ENCODE peak calls at places on chromosomes 11 and 22, in eight cellular contexts. V is fibroblast of mammary gland; Z is left colon; E is natural killer cell; P is stimulated activated CD4-positive, alpha-beta T cell treated with anti-CD3 and anti-CD28 coated beads, Interleukin-2, amount 100 ng/mL, for 48 hours; N is islet precursor cell; H is left ventricle myocardium inferior; Q is C1 segment of cervical spinal cord. W is an unnamed sample.

GRCh38 chr22:19377565-19378361 is 53.8 kb downstream of the HIRA start:
- DNase-seq in V (no peak), Z (no peak), E (no peak), P (no peak), N (no peak), H (no peak), Q (no peak), W (no peak)

GRCh38 chr22:22085702-22086500 is 103.3 kb upstream of the TOP3B start:
- DNase-seq in V (peak), Z (no peak), E (no peak), P (no peak), N (peak), H (no peak), Q (no peak), W (peak)

GRCh38 chr11:70038034-70038834 is 39.9 kb upstream of the ANO1 start:
- DNase-seq in V (no peak), Z (no peak), E (no peak), P (no peak), N (no peak), H (no peak), Q (no peak), W (no peak)

GRCh38 chr11:61092280-61092766 is 10.0 kb upstream of the CD5 start:
- DNase-seq in V (no peak), Z (no peak), E (no peak), P (no peak), N (no peak), H (no peak), Q (no peak), W (no peak)

GRCh38 chr22:27933186-27933983 is 14.3 kb upstream of the PITPNB start:
- DNase-seq in V (no peak), Z (no peak), E (no peak), P (no peak), N (no peak), H (no peak), Q (no peak), W (no peak)

GRCh38 chr11:10307411-10308207 is 2.7 kb downstream of the ADM start:
- DNase-seq in V (peak), Z (peak), E (peak), P (peak), N (peak), H (peak), Q (no peak), W (peak)

GRCh38 chr22:31743871-31744270 is 6.1 kb downstream of the PRR14L start:
- DNase-seq in V (no peak), Z (no peak), E (no peak), P (no peak), N (no peak), H (no peak), Q (no peak), W (no peak)

GRCh38 chr11:35367491-35367890 is 51.9 kb downstream of the SLC1A2 start:
- DNase-seq in V (peak), Z (no peak), E (no peak), P (no peak), N (no peak), H (no peak), Q (no peak), W (peak)

GRCh38 chr11:64150481-64151239 is 15.3 kb downstream of the MACROD1 start:
- DNase-seq in V (no peak), Z (no peak), E (no peak), P (no peak), N (no peak), H (peak), Q (no peak), W (no peak)

GRCh38 chr22:35476341-35476740 is 64.3 kb upstream of the RASD2 start:
- DNase-seq in V (no peak), Z (no peak), E (no peak), P (no peak), N (no peak), H (no peak), Q (no peak), W (no peak)

GRCh38 chr22:37275134-37275533 is 7.2 kb upstream of the CYTH4 start:
- DNase-seq in V (no peak), Z (no peak), E (no peak), P (no peak), N (no peak), H (no peak), Q (no peak), W (no peak)

GRCh38 chr11:70521475-70522260 is 123.3 kb downstream of the CTTN start:
- DNase-seq in V (no peak), Z (no peak), E (no peak), P (no peak), N (no peak), H (no peak), Q (no peak), W (no peak)

GRCh38 chr11:606245-606644 is 9.5 kb downstream of the IRF7 start:
- DNase-seq in V (peak), Z (no peak), E (no peak), P (no peak), N (no peak), H (peak), Q (no peak), W (no peak)

GRCh38 chr22:37804886-37805857 is 2.6 kb upstream of the GCAT start:
- DNase-seq in V (peak), Z (peak), E (peak), P (peak), N (peak), H (peak), Q (peak), W (peak)

GRCh38 chr11:9577032-9577431 is 3.6 kb downstream of the WEE1 start:
- DNase-seq in V (peak), Z (no peak), E (no peak), P (no peak), N (no peak), H (no peak), Q (no peak), W (peak)

GRCh38 chr11:59573216-59573615 is 42.4 kb downstream of the OSBP start:
- DNase-seq in V (peak), Z (no peak), E (no peak), P (no peak), N (no peak), H (no peak), Q (no peak), W (peak)